ENCODE peak calls at places on chromosome 10, in four cellular contexts. H, O, X and R are unnamed samples.

GRCh38 chr10:12403119-12403518 is 53.8 kb downstream of the CAMK1D start:
- DNase-seq in O (no peak), H (no peak), X (no peak), R (no peak)

GRCh38 chr10:58857251-58857650 is 319.2 kb upstream of the PHYHIPL start:
- DNase-seq in X (no peak), O (no peak), H (no peak), R (no peak)

GRCh38 chr10:49096890-49097445 is 18.4 kb downstream of the VSTM4 start:
- DNase-seq in X (no peak), O (no peak), H (no peak), R (no peak)

GRCh38 chr10:17454181-17454800 is at the start of gene ST8SIA6:
- DNase-seq in H (peak; percentile 77), O (no peak), X (peak; percentile 86), R (no peak)

GRCh38 chr10:89341136-89341535 is 13.3 kb downstream of the IFIT3 start:
- DNase-seq in O (no peak), H (no peak), X (no peak), R (no peak)

GRCh38 chr10:130105724-130106123 is 4.9 kb downstream of the C10orf143 start:
- DNase-seq in H (no peak), X (no peak), O (no peak), R (no peak)

GRCh38 chr10:117186832-117187615 is 10.3 kb upstream of the KCNK18 start:
- DNase-seq in O (no peak), X (no peak), H (peak; percentile 11), R (peak; percentile 80)

GRCh38 chr10:20627085-20627484 is 270.0 kb downstream of the NEBL start:
- DNase-seq in X (no peak), O (no peak), H (no peak), R (no peak)

GRCh38 chr10:8975535-8975934 is 921.0 kb downstream of the GATA3 start:
- DNase-seq in H (no peak), X (no peak), O (no peak), R (no peak)

GRCh38 chr10:49082767-49083166 is 32.6 kb downstream of the VSTM4 start:
- DNase-seq in H (no peak), X (no peak), O (no peak), R (no peak)

GRCh38 chr10:64115913-64116643 is 594.9 kb downstream of the REEP3 start:
- DNase-seq in X (peak; percentile 44), H (peak; percentile 11), O (no peak), R (no peak)

GRCh38 chr10:13693783-13694450 is 107.2 kb downstream of the PRPF18 start:
- DNase-seq in H (no peak), X (no peak), O (no peak), R (no peak)

GRCh38 chr10:480928-481551 is 208.4 kb downstream of the DIP2C start:
- DNase-seq in X (peak; percentile 83), H (no peak), O (no peak), R (no peak)

GRCh38 chr10:97754726-97755125 is 17.1 kb downstream of the SFRP5 start:
- DNase-seq in O (no peak), H (no peak), X (no peak), R (no peak)

GRCh38 chr10:89959433-89960110 is 258.2 kb downstream of the KIF20B start:
- DNase-seq in O (no peak), H (no peak), X (no peak), R (no peak)

GRCh38 chr10:6054884-6055283 is 7.3 kb downstream of the IL2RA start:
- DNase-seq in H (no peak), X (no peak), O (no peak), R (no peak)

GRCh38 chr10:71179382-71179781 is 33.0 kb upstream of the UNC5B start:
- DNase-seq in X (no peak), H (no peak), O (no peak), R (no peak)

GRCh38 chr10:12358863-12359647 is 9.7 kb downstream of the CAMK1D start:
- DNase-seq in X (no peak), O (no peak), H (no peak), R (no peak)

GRCh38 chr10:86254526-86255174 is 111.9 kb downstream of the GRID1 start:
- DNase-seq in O (no peak), X (peak; percentile 39), H (no peak), R (peak; percentile 70)

GRCh38 chr10:119466655-119467054 is 75.9 kb downstream of the RGS10 start:
- DNase-seq in X (no peak), O (no peak), H (no peak), R (no peak)

GRCh38 chr10:34824870-34825269 is 9.8 kb upstream of the PARD3 start:
- DNase-seq in X (peak; percentile 38), H (no peak), O (no peak), R (no peak)

GRCh38 chr10:97321032-97321806 is 2.1 kb downstream of the FRAT1 start:
- DNase-seq in X (no peak), H (no peak), O (no peak), R (no peak)

GRCh38 chr10:27745380-27745718 is 270 bp downstream of the MKX start:
- DNase-seq in X (peak; percentile 14), O (no peak), H (no peak), R (no peak)

GRCh38 chr10:3761916-3762708 is 22.9 kb downstream of the KLF6 start:
- DNase-seq in H (no peak), X (no peak), O (peak; percentile 73), R (peak; percentile 57)

GRCh38 chr10:122242266-122242665 is 28.8 kb upstream of the BTBD16 start:
- DNase-seq in H (no peak), X (no peak), O (no peak), R (no peak)

GRCh38 chr10:93006435-93007039 is 54.1 kb upstream of the CYP26C1 start:
- DNase-seq in O (peak; percentile 43), X (peak; percentile 30), H (peak; percentile 44), R (no peak)

GRCh38 chr10:131847241-131847783 is 53.5 kb upstream of the PPP2R2D start:
- DNase-seq in O (no peak), H (no peak), X (no peak), R (no peak)

GRCh38 chr10:17673517-17674051 is 29.6 kb downstream of the STAM start:
- DNase-seq in X (no peak), O (peak; percentile 91), H (peak; percentile 72), R (peak; percentile 73)

GRCh38 chr10:100872034-100872791 is 40.5 kb upstream of the SLF2 start:
- DNase-seq in O (no peak), H (peak; percentile 68), X (peak; percentile 91), R (peak; percentile 51)

GRCh38 chr10:90162464-90162863 is 461.1 kb downstream of the KIF20B start:
- DNase-seq in H (no peak), O (no peak), X (no peak), R (no peak)

GRCh38 chr10:132292972-132293415 is 14.8 kb downstream of the STK32C start:
- DNase-seq in H (no peak), O (no peak), X (peak; percentile 92), R (no peak)

GRCh38 chr10:10460452-10460851 is 557.2 kb upstream of the CELF2 start:
- DNase-seq in H (no peak), X (no peak), O (no peak), R (no peak)

GRCh38 chr10:45354261-45354660 is 19.8 kb upstream of the ALOX5 start:
- DNase-seq in H (peak; percentile 46), X (no peak), O (no peak), R (no peak)

GRCh38 chr10:142371-142770 is 7.1 kb downstream of the ZMYND11 start:
- DNase-seq in O (no peak), X (no peak), H (no peak), R (no peak)

GRCh38 chr10:14712991-14713422 is 61.7 kb downstream of the FAM107B start:
- DNase-seq in H (no peak), O (peak; percentile 24), X (peak; percentile 29), R (no peak)

GRCh38 chr10:11411926-11412545 is 199.4 kb downstream of the USP6NL start:
- DNase-seq in X (no peak), H (peak; percentile 29), O (no peak), R (no peak)

DNA sequence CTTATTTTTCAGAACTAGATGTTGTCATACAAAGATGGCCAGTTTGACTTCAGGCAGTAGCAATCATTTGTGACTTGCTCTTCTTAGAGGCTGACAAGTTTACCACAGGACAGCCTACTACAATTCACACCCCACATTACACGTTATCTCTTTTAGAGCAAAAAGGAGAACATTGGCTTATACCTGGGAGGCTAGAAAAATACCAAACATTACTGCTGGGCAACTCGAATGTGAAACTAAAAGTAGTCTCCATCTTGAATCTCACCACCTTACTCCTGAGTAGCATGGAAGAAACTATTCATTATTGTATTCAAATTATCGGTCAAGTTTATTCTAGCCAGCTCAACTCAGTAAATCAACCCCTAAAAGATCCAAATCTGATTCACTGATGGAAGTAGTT is 90.7 kb upstream of the TMEM26 start:
- DNase-seq in X (no peak), O (no peak), H (no peak), R (no peak)
- H2AFZ ChIP-seq in X (no peak overlapping the region), O (no peak overlapping the region), H (no peak overlapping the region), R (no peak overlapping the region)

DNA sequence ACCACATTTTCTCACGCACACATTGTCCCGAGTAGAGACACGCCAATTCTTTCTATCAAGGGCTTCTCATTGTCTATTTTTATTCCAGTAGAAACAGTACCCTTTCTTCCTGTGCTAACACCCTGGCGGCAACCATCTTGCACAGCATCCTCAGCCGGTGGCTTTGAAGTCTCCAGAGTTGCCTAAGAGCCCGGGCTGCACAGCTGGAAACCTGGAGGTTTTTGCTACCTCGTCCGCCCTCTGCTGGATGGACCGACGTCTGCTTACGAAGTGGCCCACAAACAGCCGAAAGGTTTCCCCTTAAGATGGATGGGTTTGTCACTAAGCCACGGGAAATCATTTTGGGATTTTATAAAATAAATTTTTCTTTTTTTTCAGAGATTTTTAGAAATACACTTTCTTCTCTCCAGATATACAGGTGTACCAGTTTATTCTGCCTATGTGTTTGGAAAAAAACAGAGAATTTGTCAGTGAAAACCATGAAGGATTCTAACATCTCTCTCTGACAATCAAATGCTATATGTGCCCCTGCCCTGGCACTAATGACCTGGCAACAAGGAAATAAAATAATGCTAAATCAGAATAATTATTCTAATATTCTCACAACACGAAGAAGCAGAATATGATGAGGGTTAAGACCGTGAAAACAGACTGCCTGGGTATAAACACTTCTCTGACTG is 81.8 kb upstream of the FAM204A start:
- DNase-seq in O (peak; percentile 89), X (peak; percentile 64), H (peak; percentile 79), R (peak; percentile 98)
- TF ChIP-seq SIN3A in O (no peak), X (no peak), H (no peak), R (no peak)

GRCh38 chr10:133458710-133459453 is 5.1 kb downstream of the SCART1 start:
- DNase-seq in H (no peak), O (no peak), X (no peak), R (no peak)
- TF ChIP-seq ELF1 in H (no peak), O (no peak), X (no peak), R (no peak)

GRCh38 chr10:91797077-91797690 is 1.0 kb upstream of the TNKS2 start:
- DNase-seq in H (no peak), X (no peak), O (no peak), R (no peak)
- H2AFZ ChIP-seq in H (peak overlapping the region; percentile 92), X (peak overlapping the region; percentile 98), O (peak overlapping the region; percentile 64), R (no peak overlapping the region)